ENCODE peak calls at places on chromosomes 2 and 18, in seven cellular contexts. S, W, Y, U, M, T and V are unnamed samples.

GRCh38 chr2:105087273-105087672 is 49.4 kb downstream of the MRPS9 start:
- DNase-seq in Y (no peak), M (no peak), U (no peak), W (no peak), S (no peak), T (no peak), V (no peak)

GRCh38 chr18:7945882-7946281 is 378.8 kb downstream of the PTPRM start:
- DNase-seq in U (peak; percentile 81), Y (no peak), W (peak; percentile 87), M (no peak), T (no peak), S (peak; percentile 32), V (no peak)

GRCh38 chr2:951224-952006 is 766 bp downstream of the SNTG2 start:
- DNase-seq in S (no peak), M (peak; percentile 48), W (no peak), U (no peak), Y (no peak), T (peak; percentile 36), V (no peak)

GRCh38 chr2:128538401-128538800 is 219.7 kb upstream of the HS6ST1 start:
- DNase-seq in M (no peak), U (no peak), Y (no peak), T (no peak), W (no peak), S (no peak), V (no peak)

GRCh38 chr2:170212625-170213280 is 34.8 kb downstream of the MYO3B start:
- DNase-seq in U (no peak), W (no peak), M (peak; percentile 46), S (no peak), Y (no peak), T (no peak), V (no peak)

GRCh38 chr2:102055346-102055975 is 63.7 kb downstream of the IL1R2 start:
- DNase-seq in U (no peak), Y (no peak), M (no peak), T (no peak), W (no peak), S (no peak), V (no peak)

GRCh38 chr18:77073336-77074093 is 59.1 kb downstream of the MBP start:
- DNase-seq in W (no peak), T (no peak), M (no peak), Y (no peak), S (no peak), U (no peak), V (no peak)

GRCh38 chr2:121634354-121635307 is 14.6 kb downstream of the CLASP1 start:
- DNase-seq in U (peak; percentile 89), W (no peak), T (no peak), Y (no peak), S (peak; percentile 45), M (no peak), V (peak; percentile 18)